ENCODE peak calls at places on chromosomes 12 and 14, in four cellular contexts. P, Z, W and N are unnamed samples.

GRCh38 chr14:105212541-105213305 is 31.6 kb upstream of the NUDT14 start:
- DNase-seq in W (no peak), Z (no peak), P (no peak), N (no peak)

GRCh38 chr12:132057691-132058090 is 86.4 kb downstream of the DDX51 start:
- DNase-seq in P (no peak), Z (no peak), W (no peak), N (no peak)

GRCh38 chr12:98379106-98379505 is 136.3 kb upstream of the TMPO start:
- DNase-seq in W (no peak), P (no peak), Z (no peak), N (no peak)

GRCh38 chr12:113136128-113136989 is 798 bp upstream of the RASAL1 start:
- DNase-seq in P (peak), Z (peak), W (peak), N (no peak)

GRCh38 chr12:53103860-53104305 is 597 bp downstream of the SOAT2 start:
- DNase-seq in Z (peak), P (peak), W (no peak), N (no peak)

GRCh38 chr12:58918475-58918874 is 1.8 kb downstream of the LRIG3 start:
- DNase-seq in W (no peak), Z (no peak), P (no peak), N (no peak)

GRCh38 chr14:103527408-103528157 is 1.4 kb upstream of the TRMT61A start:
- DNase-seq in P (no peak), W (no peak), Z (no peak), N (no peak)

GRCh38 chr12:1972856-1973317 is 31.4 kb downstream of the DCP1B start:
- DNase-seq in P (no peak), W (peak), Z (no peak), N (no peak)

GRCh38 chr12:124039276-124039675 is 66.3 kb downstream of the ZNF664 start:
- DNase-seq in Z (no peak), P (no peak), W (no peak), N (no peak)

GRCh38 chr12:54140958-54141388 is 47.8 kb downstream of the SMUG1 start:
- DNase-seq in P (no peak), W (no peak), Z (no peak), N (no peak)

GRCh38 chr14:102805454-102805891 is 28.2 kb downstream of the TRAF3 start:
- DNase-seq in Z (peak), W (no peak), P (peak), N (no peak)

GRCh38 chr14:68906439-68906838 is 72.7 kb downstream of the ACTN1 start:
- DNase-seq in P (no peak), W (no peak), Z (no peak), N (no peak)

GRCh38 chr14:42806909-42807315 is 1200.2 kb downstream of the LRFN5 start:
- DNase-seq in Z (no peak), P (no peak), W (no peak), N (no peak)

GRCh38 chr12:25701290-25701689 is 148.2 kb upstream of the LMNTD1 start:
- DNase-seq in P (no peak), Z (no peak), W (no peak), N (no peak)

GRCh38 chr12:96237035-96237434 is 42.9 kb downstream of the ELK3 start:
- DNase-seq in Z (no peak), P (no peak), W (no peak), N (no peak)

GRCh38 chr14:55170526-55170925 is 20.9 kb downstream of the DLGAP5 start:
- DNase-seq in W (no peak), Z (no peak), P (no peak), N (no peak)

GRCh38 chr12:132986885-132987225 is 688 bp downstream of the ZNF26 start:
- DNase-seq in P (no peak), W (no peak), Z (no peak), N (no peak)

GRCh38 chr12:92503029-92503931 is 199.5 kb upstream of the PLEKHG7 start:
- DNase-seq in W (no peak), P (no peak), Z (peak), N (no peak)

GRCh38 chr14:29800961-29801360 is 126.7 kb downstream of the PRKD1 start:
- DNase-seq in P (no peak), Z (no peak), W (no peak), N (no peak)

GRCh38 chr14:99543369-99543768 is 60.6 kb downstream of the CCDC85C start:
- DNase-seq in P (no peak), Z (no peak), W (no peak), N (no peak)

GRCh38 chr12:127054531-127054930 is 1212.4 kb upstream of the TMEM132C start:
- DNase-seq in W (no peak), P (no peak), Z (no peak), N (no peak)

GRCh38 chr14:100019156-100019882 is 45.9 kb upstream of the EVL start:
- DNase-seq in P (no peak), W (peak), Z (no peak), N (peak)